ENCODE peak calls at places on chromosomes 3 and 15, in nine cellular contexts. G, O, R, M, T, I, B, X and J are unnamed samples.

GRCh38 chr3:126911162-126912026 is 71.5 kb upstream of the PLXNA1 start:
- DNase-seq in G (peak; percentile 35), O (peak; percentile 17), R (no peak), M (peak; percentile 74), T (peak; percentile 39), I (peak; percentile 90), B (peak; percentile 12), X (peak; percentile 46), J (no peak)

GRCh38 chr15:81309647-81310460 is 14.1 kb downstream of the STARD5 start:
- DNase-seq in G (no peak), O (no peak), R (no peak), M (no peak), T (no peak), I (no peak), B (no peak), X (no peak), J (no peak)

GRCh38 chr3:14699643-14700042 is 24.7 kb downstream of the C3orf20 start:
- DNase-seq in G (no peak), O (no peak), R (no peak), M (no peak), T (no peak), I (no peak), B (no peak), X (no peak), J (no peak)

GRCh38 chr3:85785766-85786165 is 827.0 kb downstream of the CADM2 start:
- DNase-seq in G (no peak), O (no peak), R (no peak), M (no peak), T (no peak), I (no peak), B (no peak), X (no peak), J (no peak)

GRCh38 chr15:78390823-78391222 is 47.2 kb upstream of the IREB2 start:
- DNase-seq in G (no peak), O (no peak), R (no peak), M (peak; percentile 16), T (no peak), I (no peak), B (no peak), X (no peak), J (no peak)

GRCh38 chr3:17195856-17196604 is 311.3 kb downstream of the PLCL2 start:
- DNase-seq in G (no peak), O (peak; percentile 18), R (no peak), M (no peak), T (no peak), I (no peak), B (no peak), X (no peak), J (no peak)

GRCh38 chr3:64932016-64932518 is 244.3 kb upstream of the ADAMTS9 start:
- DNase-seq in G (no peak), O (no peak), R (no peak), M (no peak), T (no peak), I (no peak), B (no peak), X (no peak), J (no peak)

GRCh38 chr3:109195812-109196211 is 59.3 kb downstream of the C3orf85 start:
- DNase-seq in G (no peak), O (no peak), R (no peak), M (no peak), T (no peak), I (no peak), B (no peak), X (no peak), J (no peak)

GRCh38 chr15:78313383-78313782 is 14.0 kb upstream of the SKIC8 start:
- DNase-seq in G (no peak), O (no peak), R (no peak), M (peak; percentile 35), T (no peak), I (no peak), B (no peak), X (no peak), J (no peak)

GRCh38 chr15:99721104-99721778 is 12.0 kb downstream of the LYSMD4 start:
- DNase-seq in G (no peak), O (no peak), R (no peak), M (no peak), T (no peak), I (no peak), B (no peak), X (no peak), J (no peak)

GRCh38 chr3:100465871-100466777 is 26.3 kb upstream of the TMEM45A start:
- DNase-seq in G (no peak), O (no peak), R (no peak), M (no peak), T (no peak), I (no peak), B (no peak), X (no peak), J (no peak)

GRCh38 chr15:99344639-99345038 is 93.4 kb downstream of the LRRC28 start:
- DNase-seq in G (no peak), O (no peak), R (no peak), M (no peak), T (no peak), I (no peak), B (no peak), X (no peak), J (no peak)

GRCh38 chr3:65894679-65895078 is 144.0 kb downstream of the MAGI1 start:
- DNase-seq in G (no peak), O (no peak), R (no peak), M (no peak), T (no peak), I (no peak), B (no peak), X (no peak), J (no peak)